ENCODE peak calls at places on chromosomes 7 and 10, in nine cellular contexts. S is COLO829; L is effector memory CD8-positive, alpha-beta T cell; D is A549; E is naive thymus-derived CD8-positive, alpha-beta T cell; F is activated CD8-positive, alpha-beta memory T cell treated with anti-CD3 and anti-CD28 coated beads for 48 hours; A is stimulated activated CD8-positive, alpha-beta memory T cell treated with anti-CD3 and anti-CD28 coated beads, Interleukin-15, amount 100 ng/mL, for 24 hours; O is MV-4-11; H is stimulated activated CD4-positive, alpha-beta T cell treated with anti-CD3 and anti-CD28 coated beads, Interleukin-2, amount 100 ng/mL, for 48 hours. M is an unnamed sample.

GRCh38 chr10:62352356-62352963 is 21.7 kb upstream of the ZNF365 start:
- DNase-seq in S (peak; percentile 12), L (no peak), D (no peak), E (no peak), F (no peak), A (no peak), O (no peak), H (no peak), M (no peak)

GRCh38 chr10:131422731-131423130 is 111.2 kb upstream of the TCERG1L start:
- DNase-seq in S (no peak), L (no peak), D (no peak), E (no peak), F (no peak), A (no peak), O (no peak), H (no peak), M (no peak)

GRCh38 chr7:99072126-99072525 is 71.8 kb downstream of the SMURF1 start:
- DNase-seq in S (no peak), L (no peak), D (no peak), E (no peak), F (no peak), A (no peak), O (no peak), H (no peak), M (no peak)

GRCh38 chr10:1939016-1939415 is 201.7 kb upstream of the ADARB2 start:
- DNase-seq in S (no peak), L (no peak), D (no peak), E (peak; percentile 69), F (no peak), A (peak; percentile 34), O (peak; percentile 80), H (peak; percentile 43), M (no peak)

GRCh38 chr7:1944619-1945210 is 274.6 kb downstream of the ELFN1 start:
- DNase-seq in S (no peak), L (no peak), D (no peak), E (no peak), F (no peak), A (no peak), O (no peak), H (no peak), M (no peak)

GRCh38 chr10:94005050-94005449 is 11.3 kb downstream of the PLCE1 start:
- DNase-seq in S (no peak), L (no peak), D (no peak), E (no peak), F (no peak), A (no peak), O (no peak), H (no peak), M (no peak)

GRCh38 chr10:110410329-110411046 is 87.2 kb upstream of the DUSP5 start:
- DNase-seq in S (no peak), L (no peak), D (peak; percentile 98), E (no peak), F (no peak), A (no peak), O (peak; percentile 53), H (no peak), M (no peak)

GRCh38 chr7:143973870-143974446 is 19.3 kb downstream of the OR2F1 start:
- DNase-seq in S (no peak), L (no peak), D (no peak), E (no peak), F (no peak), A (no peak), O (no peak), H (no peak), M (no peak)

GRCh38 chr7:29871787-29872398 is 65.6 kb downstream of the WIPF3 start:
- DNase-seq in S (no peak), L (no peak), D (peak; percentile 17), E (no peak), F (no peak), A (no peak), O (peak; percentile 38), H (no peak), M (no peak)

GRCh38 chr10:124093076-124093773 is at the start of gene CHST15:
- DNase-seq in S (no peak), L (no peak), D (peak; percentile 75), E (no peak), F (no peak), A (no peak), O (no peak), H (no peak), M (peak; percentile 74)

GRCh38 chr10:102432162-102432950 is at the start of gene CUEDC2:
- DNase-seq in S (peak; percentile 82), L (peak; percentile 97), D (peak; percentile 96), E (peak; percentile 92), F (peak; percentile 97), A (peak; percentile 94), O (peak; percentile 96), H (peak; percentile 99), M (peak; percentile 98)

GRCh38 chr7:124764847-124765400 is 668 bp downstream of the GPR37 start:
- DNase-seq in S (no peak), L (no peak), D (no peak), E (no peak), F (no peak), A (no peak), O (no peak), H (peak; percentile 12), M (peak; percentile 36)

GRCh38 chr7:120996333-120996982 is 7.9 kb downstream of the CPED1 start:
- DNase-seq in S (peak; percentile 81), L (peak; percentile 40), D (no peak), E (peak; percentile 49), F (no peak), A (no peak), O (peak; percentile 96), H (no peak), M (no peak)

M was measured in nephron progenitor cell.